ENCODE peak calls at places on chromosomes 6 and 20, in six cellular contexts. K is fibroblast of the aortic adventitia, M is sigmoid colon, J is foreskin fibroblast, Y is fibroblast of lung, P is stomach. Q is an unnamed sample.

GRCh38 chr6:36627801-36628246 is 33.7 kb downstream of the SRSF3 start:
- DNase-seq in P (peak), M (peak), J (peak), Y (peak), K (peak), Q (no peak)

GRCh38 chr20:36493801-36494114 is 47.6 kb upstream of the MYL9 start:
- DNase-seq in Y (peak), M (peak), P (peak), J (peak), K (peak), Q (no peak)

GRCh38 chr6:157323924-157324276 is 581 bp upstream of the TMEM242 start:
- DNase-seq in P (peak), Y (peak), M (peak), J (peak), K (peak), Q (peak)

GRCh38 chr6:2875840-2876207 is 27.3 kb downstream of the SERPINB9 start:
- DNase-seq in M (no peak), P (no peak), Y (no peak), J (peak), K (peak), Q (no peak)

GRCh38 chr6:132401120-132401940 is at the start of gene MOXD1:
- DNase-seq in M (peak), P (peak), K (no peak), Y (peak), J (peak), Q (no peak)

GRCh38 chr20:9112541-9113515 is 43.9 kb downstream of the PLCB4 start:
- DNase-seq in J (peak), Y (peak), P (no peak), K (peak), M (no peak), Q (no peak)

GRCh38 chr6:17169291-17169690 is 67.4 kb downstream of the STMND1 start:
- DNase-seq in K (no peak), P (no peak), Y (peak), M (no peak), J (no peak), Q (no peak)

GRCh38 chr6:167550936-167551633 is 226.2 kb downstream of the TTLL2 start:
- DNase-seq in Y (no peak), P (peak), K (no peak), M (peak), J (no peak), Q (no peak)

GRCh38 chr6:146028250-146028789 is 542 bp upstream of the GRM1 start:
- DNase-seq in M (no peak), Y (peak), P (peak), J (peak), K (peak), Q (no peak)

GRCh38 chr6:144265390-144265789 is 19.7 kb upstream of the UTRN start:
- DNase-seq in K (peak), J (peak), Y (peak), P (no peak), M (no peak), Q (no peak)

GRCh38 chr20:25025091-25025861 is 32.7 kb downstream of the ACSS1 start:
- DNase-seq in M (peak), P (peak), K (no peak), Y (no peak), J (no peak), Q (peak)

GRCh38 chr6:52839124-52840055 is 1.2 kb downstream of the GSTA5 start:
- DNase-seq in M (no peak), Y (peak), J (peak), K (peak), P (peak), Q (no peak)

GRCh38 chr6:113971786-113972185 is 838 bp upstream of the HDAC2 start:
- DNase-seq in K (peak), Y (no peak), M (no peak), P (no peak), J (peak), Q (no peak)

GRCh38 chr6:37897321-37897720 is 77.8 kb downstream of the ZFAND3 start:
- DNase-seq in P (no peak), J (no peak), Y (peak), M (no peak), K (peak), Q (no peak)

GRCh38 chr20:58721951-58722371 is 29.4 kb downstream of the NPEPL1 start:
- DNase-seq in K (no peak), Y (no peak), P (peak), J (no peak), M (peak), Q (no peak)

GRCh38 chr20:62136283-62137091 is 6.7 kb downstream of the PSMA7 start:
- DNase-seq in J (peak), Y (peak), M (no peak), K (peak), P (peak), Q (no peak)

GRCh38 chr6:32664827-32665362 is 1.6 kb downstream of the HLA-DQB1 start:
- DNase-seq in P (peak), Y (no peak), J (peak), K (no peak), M (peak), Q (peak)

GRCh38 chr6:1643111-1643510 is 33.4 kb downstream of the FOXC1 start:
- DNase-seq in K (no peak), M (no peak), J (no peak), Y (no peak), P (no peak), Q (no peak)

GRCh38 chr6:1643830-1644445 is 34.2 kb downstream of the FOXC1 start:
- DNase-seq in M (no peak), Y (no peak), K (no peak), J (no peak), P (no peak), Q (no peak)

GRCh38 chr6:1640476-1640875 is 30.8 kb downstream of the FOXC1 start:
- DNase-seq in M (peak), K (no peak), Y (no peak), J (no peak), P (no peak), Q (no peak)

GRCh38 chr6:1639430-1639829 is 29.7 kb downstream of the FOXC1 start:
- DNase-seq in J (no peak), M (peak), K (no peak), Y (no peak), P (no peak), Q (no peak)

DNA sequence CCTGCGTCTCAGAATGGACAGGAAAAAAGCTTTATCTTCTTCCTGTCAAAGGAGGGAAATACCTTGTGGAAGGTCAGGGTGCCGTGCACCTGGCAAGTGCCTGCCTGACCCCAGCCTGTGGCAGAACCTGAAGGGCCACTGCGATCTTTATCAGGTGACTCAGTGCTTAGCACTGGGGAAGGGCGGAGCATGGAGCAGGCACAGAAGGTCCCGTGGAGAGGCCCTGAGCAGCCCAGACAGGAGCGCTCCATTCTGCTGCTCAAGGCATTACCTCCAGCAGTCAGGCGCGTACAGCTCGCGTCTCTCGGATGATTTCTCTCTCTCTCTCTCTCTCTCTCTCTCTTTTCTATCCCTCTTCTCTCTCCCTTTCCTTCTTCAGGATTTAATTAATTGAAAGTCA is 31.7 kb downstream of the FOXC1 start:
- DNase-seq in J (no peak), Y (peak), K (no peak), P (peak), M (no peak), Q (no peak)
- TF ChIP-seq CTCF in J (no peak), Y (no peak), K (no peak), P (no peak), M (no peak), Q (no peak)

GRCh38 chr20:63441777-63442493 is 30.5 kb downstream of the KCNQ2 start:
- DNase-seq in M (no peak), K (peak), P (peak), Y (peak), J (peak), Q (no peak)
- TF ChIP-seq CTCF in M (no peak), K (peak), P (peak), Y (peak), J (no peak), Q (peak)

GRCh38 chr6:138115877-138116660 is 8.8 kb upstream of the PERP start:
- DNase-seq in K (peak), Y (peak), P (peak), M (peak), J (peak), Q (peak)
- TF ChIP-seq CTCF in K (peak), Y (peak), P (peak), M (peak), J (peak), Q (peak)

DNA sequence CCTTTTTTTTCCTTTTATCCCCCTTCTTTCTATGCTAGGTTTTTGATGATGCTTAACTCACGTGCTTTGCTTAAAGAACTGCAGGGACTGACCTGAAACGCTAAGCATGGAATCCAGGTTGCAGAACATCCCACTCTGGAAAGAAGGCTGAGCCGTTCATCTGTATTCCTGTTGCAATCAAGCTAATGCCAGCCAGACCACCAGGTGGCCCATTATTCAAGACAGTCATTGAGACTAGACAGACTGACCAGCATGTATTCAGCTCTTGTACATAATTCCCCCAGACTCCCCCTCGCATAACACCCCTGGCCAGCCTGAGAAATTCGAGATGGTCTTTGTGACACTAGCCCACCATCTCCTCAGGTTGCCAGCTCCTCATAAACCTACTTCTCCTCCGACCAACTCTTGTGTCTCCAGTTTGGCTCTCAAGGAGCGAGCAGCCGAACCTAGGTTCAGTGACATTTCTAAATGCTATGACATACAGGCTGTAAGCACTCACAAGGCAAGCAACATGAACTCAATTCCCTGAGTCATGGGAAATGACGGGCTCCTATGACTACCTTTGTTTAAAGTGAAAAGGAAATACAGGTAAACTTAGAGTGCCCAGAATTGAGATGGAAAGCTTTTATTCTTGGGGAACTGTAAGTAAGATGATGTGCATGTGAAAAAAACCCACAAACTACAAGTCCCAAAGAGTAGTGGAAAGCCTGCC is 309.3 kb upstream of the CDYL start:
- DNase-seq in K (peak), M (no peak), J (no peak), P (no peak), Y (peak), Q (no peak)
- TF ChIP-seq CTCF in K (peak), M (no peak), J (no peak), P (no peak), Y (no peak), Q (no peak)

DNA sequence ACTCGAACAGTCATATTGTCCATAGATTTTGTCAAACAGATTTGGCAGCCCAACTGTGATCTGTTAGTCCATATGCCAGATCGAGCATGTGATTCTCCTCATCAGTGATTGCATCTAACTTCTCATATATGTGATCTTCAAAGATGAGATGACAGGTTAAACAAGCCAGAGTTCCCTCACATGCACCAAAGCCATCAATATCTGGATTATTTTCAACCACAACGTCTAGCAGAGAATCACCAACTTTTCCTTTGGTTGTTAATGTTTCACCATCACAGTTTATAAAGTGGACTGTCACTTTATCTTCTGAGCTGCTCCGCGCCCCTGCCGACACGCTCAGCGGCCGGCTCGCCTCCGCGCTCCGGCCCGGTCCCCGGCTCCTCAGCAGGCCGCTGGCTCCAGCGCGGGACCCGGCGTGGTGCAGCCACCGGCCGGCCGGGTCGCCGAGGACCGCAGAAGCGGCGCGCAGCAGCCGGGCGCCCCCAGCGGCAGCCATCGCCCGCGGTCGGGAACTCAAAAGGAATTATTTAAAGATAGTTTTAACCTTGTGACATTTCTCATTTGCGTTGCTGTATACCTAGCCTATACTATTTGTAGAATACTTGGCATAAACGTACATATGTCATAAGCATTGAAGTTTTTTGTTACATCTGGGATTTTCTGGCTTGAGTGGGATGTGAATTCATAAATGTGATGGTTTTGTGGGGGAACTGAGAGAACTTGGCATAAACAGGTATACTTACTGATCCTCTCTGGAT is 40.1 kb upstream of the DYNLRB1 start:
- DNase-seq in K (peak), Y (peak), P (peak), M (no peak), J (peak), Q (no peak)
- TF ChIP-seq CTCF in K (peak), Y (peak), P (peak), M (peak), J (peak), Q (peak)

DNA sequence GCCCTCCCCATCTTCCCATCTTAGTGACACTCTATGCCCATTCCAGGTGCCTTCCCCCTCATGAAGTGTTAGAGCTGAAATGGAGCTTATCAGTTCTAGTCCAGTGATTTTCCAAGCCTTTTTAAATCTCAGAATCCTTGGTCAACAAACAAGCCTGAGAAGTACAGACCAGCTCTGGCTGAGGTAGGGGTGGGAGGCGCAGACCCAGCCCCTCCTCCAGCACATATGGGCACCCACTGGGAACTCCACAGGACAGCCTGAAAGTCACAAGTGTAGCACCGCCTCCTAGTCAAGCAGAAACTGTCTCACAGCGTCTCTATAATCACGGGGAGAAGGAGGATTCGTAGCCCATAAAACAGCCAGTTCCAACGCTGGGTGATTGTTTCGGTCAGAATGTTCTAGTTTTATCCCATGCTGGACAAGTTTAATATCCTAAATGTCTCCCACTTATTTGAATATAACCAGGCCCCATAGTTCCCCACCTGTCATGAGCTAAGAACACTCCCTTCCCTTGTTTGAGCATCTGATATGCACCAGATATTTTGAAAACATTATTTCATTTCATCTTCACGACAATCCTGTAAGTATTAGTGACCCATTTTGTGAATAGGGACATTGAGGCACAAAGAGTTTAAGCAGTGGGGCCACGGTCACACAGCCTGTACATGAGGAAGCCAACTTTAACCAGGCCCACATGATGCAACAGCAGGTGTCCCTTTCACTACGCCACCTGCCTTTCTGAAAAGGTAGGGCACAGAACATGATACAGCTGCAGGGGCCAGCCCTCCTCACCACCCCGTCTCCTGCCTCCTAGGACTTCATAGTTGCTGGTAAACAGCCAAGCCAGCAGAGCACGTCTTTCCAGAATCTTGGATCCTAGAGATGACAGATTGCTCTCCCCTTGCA is 40.1 kb downstream of the TRAF3IP2 start:
- DNase-seq in P (no peak), Y (no peak), J (no peak), K (no peak), M (no peak), Q (no peak)
- TF ChIP-seq CTCF in P (peak), Y (no peak), J (no peak), K (no peak), M (no peak), Q (no peak)